ENCODE peak calls at places on chromosomes 7 and 10, in seven cellular contexts. F is mammary epithelial cell, E is endodermal cell, K is esophagus squamous epithelium, Y is ovary, O is left lung, I is colonic mucosa. X is an unnamed sample.
A peak's percentile ranks its signal among the peaks of the same experiment; 100 is the strongest.

GRCh38 chr7:52500796-52501195 is 534.6 kb upstream of the POM121L12 start:
- DNase-seq in Y (no peak), I (no peak), K (no peak), O (no peak), E (no peak), F (peak; percentile 19), X (no peak)

GRCh38 chr10:93030409-93030808 is 30.2 kb upstream of the CYP26C1 start:
- DNase-seq in E (no peak), K (no peak), O (no peak), I (no peak), F (peak; percentile 38), Y (no peak), X (peak; percentile 22)

GRCh38 chr10:119460369-119461195 is 81.9 kb downstream of the RGS10 start:
- DNase-seq in O (no peak), F (no peak), I (no peak), E (no peak), Y (no peak), K (no peak), X (no peak)

GRCh38 chr7:25887266-25887665 is 264.7 kb upstream of the NFE2L3 start:
- DNase-seq in F (no peak), K (no peak), O (no peak), I (no peak), Y (no peak), E (no peak), X (no peak)

GRCh38 chr10:7275761-7276440 is 134.9 kb downstream of the SFMBT2 start:
- DNase-seq in E (no peak), I (no peak), K (no peak), Y (no peak), F (no peak), O (no peak), X (no peak)

GRCh38 chr7:96321041-96321669 is 743 bp downstream of the SLC25A13 start:
- DNase-seq in K (peak; percentile 33), O (peak; percentile 90), Y (peak; percentile 84), F (peak; percentile 81), E (peak; percentile 95), I (peak; percentile 92), X (peak; percentile 65)

GRCh38 chr7:1033546-1034145 is 10.7 kb upstream of the GPR146 start:
- DNase-seq in O (no peak), Y (no peak), F (no peak), I (no peak), K (no peak), E (no peak), X (no peak)

GRCh38 chr7:106075937-106076336 is 36.2 kb downstream of the SYPL1 start:
- DNase-seq in K (no peak), I (no peak), Y (no peak), F (no peak), E (no peak), O (no peak), X (no peak)

GRCh38 chr7:28498636-28499035 is 86.3 kb downstream of the CREB5 start:
- DNase-seq in I (no peak), F (no peak), E (no peak), O (no peak), K (no peak), Y (no peak), X (no peak)

GRCh38 chr7:114533151-114533550 is 118.5 kb downstream of the FOXP2 start:
- DNase-seq in E (no peak), O (no peak), I (no peak), Y (no peak), K (no peak), F (no peak), X (no peak)

GRCh38 chr7:46301677-46302076 is 380.6 kb upstream of the IGFBP3 start:
- DNase-seq in E (no peak), Y (no peak), K (no peak), I (no peak), F (peak; percentile 56), O (no peak), X (no peak)

GRCh38 chr10:77837925-77838595 is 88.5 kb downstream of the DLG5 start:
- DNase-seq in I (no peak), K (no peak), O (no peak), E (peak; percentile 58), F (no peak), Y (no peak), X (no peak)
- TF ChIP-seq CTCF in I (no peak), K (no peak), O (no peak), E (no peak), F (no peak), Y (no peak), X (no peak)

GRCh38 chr7:158957507-158957900 is 101.1 kb downstream of the DYNC2I1 start:
- DNase-seq in Y (no peak), F (peak; percentile 12), I (peak; percentile 57), E (no peak), K (no peak), O (no peak), X (no peak)

GRCh38 chr7:158959021-158959717 is 102.8 kb downstream of the DYNC2I1 start:
- DNase-seq in F (no peak), Y (no peak), E (no peak), K (no peak), O (no peak), I (no peak), X (no peak)

GRCh38 chr7:158958618-158959017 is 102.3 kb downstream of the DYNC2I1 start:
- DNase-seq in I (no peak), F (no peak), Y (no peak), E (no peak), K (no peak), O (no peak), X (no peak)

GRCh38 chr7:158956805-158957506 is 100.6 kb downstream of the DYNC2I1 start:
- DNase-seq in K (no peak), O (no peak), Y (no peak), I (no peak), E (no peak), F (no peak), X (no peak)

GRCh38 chr7:158957921-158958471 is 101.6 kb downstream of the DYNC2I1 start:
- DNase-seq in Y (no peak), E (peak; percentile 61), K (peak; percentile 13), I (peak; percentile 92), F (peak; percentile 43), O (peak; percentile 85), X (no peak)
- H3K4me3 ChIP-seq in Y (no peak overlapping the region), E (no peak overlapping the region), K (no peak overlapping the region), I (peak overlapping the region; percentile 22), F (peak overlapping the region; percentile 29), O (no peak overlapping the region), X (no peak overlapping the region)

GRCh38 chr10:62341419-62341818 is 32.8 kb upstream of the ZNF365 start:
- DNase-seq in E (no peak), I (no peak), Y (no peak), O (no peak), K (no peak), F (no peak), X (no peak)
- TF ChIP-seq CTCF in E (no peak), I (no peak), Y (no peak), O (no peak), K (no peak), F (no peak), X (no peak)

GRCh38 chr7:90621130-90621891 is 25.2 kb downstream of the CDK14 start:
- DNase-seq in Y (no peak), O (no peak), F (no peak), I (no peak), K (no peak), E (no peak), X (no peak)
- H3K4me3 ChIP-seq in Y (no peak overlapping the region), O (no peak overlapping the region), F (no peak overlapping the region), I (no peak overlapping the region), K (no peak overlapping the region), E (no peak overlapping the region), X (no peak overlapping the region)

DNA sequence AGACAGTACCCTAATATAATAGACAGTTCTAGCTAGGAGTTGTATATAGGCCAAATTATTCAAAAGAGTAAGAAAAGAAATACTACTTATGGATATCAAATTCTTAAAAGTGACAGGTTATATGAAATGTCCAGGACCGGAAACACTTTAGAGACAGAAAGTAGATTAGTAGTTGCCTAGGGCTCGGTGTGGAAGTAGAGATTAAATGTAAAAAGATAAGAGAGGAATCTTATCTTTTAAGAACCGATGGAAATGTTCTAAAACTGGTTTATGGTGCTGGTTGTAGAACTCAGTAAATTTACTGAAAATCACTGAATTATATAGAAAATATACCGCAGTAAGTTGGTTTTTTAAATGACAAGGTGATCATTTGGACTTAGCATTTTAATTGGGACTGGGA is 147.5 kb upstream of the ASAH2 start:
- DNase-seq in Y (no peak), K (no peak), E (no peak), I (no peak), F (no peak), O (no peak), X (no peak)
- TF ChIP-seq CTCF in Y (no peak), K (no peak), E (no peak), I (no peak), F (no peak), O (no peak), X (no peak)

DNA sequence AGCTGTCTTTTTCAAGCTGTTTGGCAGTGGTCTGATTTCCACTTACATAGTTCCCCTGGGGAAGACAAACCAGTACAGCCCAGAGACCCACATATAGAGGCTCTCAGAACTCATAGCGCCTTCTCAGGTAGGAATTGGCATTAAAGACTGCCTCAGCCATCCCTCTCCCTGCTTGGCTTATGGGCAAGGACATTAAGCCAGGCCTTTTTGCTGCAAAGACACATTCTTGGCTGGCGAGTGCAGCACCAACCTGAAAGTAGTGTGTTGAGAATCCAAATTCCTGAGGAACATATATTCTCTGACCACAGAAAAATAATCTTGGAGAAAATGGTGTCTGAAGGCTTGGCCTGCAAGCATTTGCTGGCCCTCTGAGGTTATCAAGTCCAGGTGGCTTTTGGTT is 39.2 kb upstream of the HPS1 start:
- DNase-seq in Y (no peak), O (no peak), E (no peak), K (no peak), F (peak; percentile 21), I (no peak), X (no peak)
- H3K4me3 ChIP-seq in Y (no peak overlapping the region), O (no peak overlapping the region), E (no peak overlapping the region), K (no peak overlapping the region), F (no peak overlapping the region), I (no peak overlapping the region), X (no peak overlapping the region)

GRCh38 chr10:127694580-127695193 is 42.3 kb upstream of the FOXI2 start:
- DNase-seq in I (peak; percentile 47), K (no peak), O (peak; percentile 45), Y (no peak), F (peak; percentile 5), E (peak; percentile 96), X (no peak)
- TF ChIP-seq CTCF in I (peak; percentile 39), K (no peak), O (peak; percentile 50), Y (no peak), F (peak; percentile 53), E (peak; percentile 93), X (peak; percentile 58)

GRCh38 chr7:72445580-72445979 is 33.4 kb upstream of the CALN1 start:
- DNase-seq in E (no peak), Y (no peak), I (no peak), O (no peak), K (no peak), F (no peak), X (no peak)
- H3K4me3 ChIP-seq in E (no peak overlapping the region), Y (no peak overlapping the region), I (no peak overlapping the region), O (no peak overlapping the region), K (no peak overlapping the region), F (no peak overlapping the region), X (no peak overlapping the region)

X was measured in HFF-Myc.